ENCODE peak calls at places on chromosomes 6 and 20, in four cellular contexts. U is epithelial cell of esophagus, T is RWPE1, A is nephron progenitor cell. F is an unnamed sample.

GRCh38 chr6:131966443-131966842 is 15.3 kb upstream of the CCN2 start:
- DNase-seq in T (no peak), A (no peak), U (peak; percentile 59), F (peak; percentile 86)

GRCh38 chr20:16368645-16369292 is 204.5 kb downstream of the KIF16B start:
- DNase-seq in U (peak; percentile 5), T (no peak), A (no peak), F (peak; percentile 41)

GRCh38 chr20:26208296-26209091 is 511.8 kb upstream of the ZNF337 start:
- DNase-seq in A (peak; percentile 70), U (peak; percentile 1), T (no peak), F (no peak)

GRCh38 chr6:121449331-121449730 is 13.9 kb downstream of the GJA1 start:
- DNase-seq in U (no peak), A (no peak), T (no peak), F (no peak)

GRCh38 chr20:1381753-1382591 is 10.9 kb downstream of the FKBP1A start:
- DNase-seq in T (no peak), U (no peak), A (no peak), F (no peak)

GRCh38 chr6:12911387-12911960 is 194.9 kb downstream of the PHACTR1 start:
- DNase-seq in U (peak; percentile 42), A (no peak), T (no peak), F (peak; percentile 31)

GRCh38 chr6:84785676-84786075 is 21.3 kb upstream of the TBX18 start:
- DNase-seq in T (no peak), A (no peak), U (no peak), F (peak; percentile 5)

GRCh38 chr6:125421853-125422252 is 120.1 kb upstream of the HDDC2 start:
- DNase-seq in A (peak; percentile 56), U (peak; percentile 46), T (peak; percentile 10), F (peak; percentile 49)

GRCh38 chr20:24778585-24779031 is 170.5 kb upstream of the CST7 start:
- DNase-seq in T (no peak), A (no peak), U (no peak), F (peak; percentile 20)
- TF ChIP-seq CTCF in T (no peak), A (no peak), U (no peak), F (no peak)

GRCh38 chr20:5074050-5074674 is 45.6 kb downstream of the PCNA start:
- DNase-seq in A (no peak), T (no peak), U (no peak), F (no peak)

GRCh38 chr20:5081196-5081595 is 38.6 kb downstream of the PCNA start:
- DNase-seq in T (no peak), U (no peak), A (no peak), F (no peak)

GRCh38 chr20:5080384-5080877 is 39.3 kb downstream of the PCNA start:
- DNase-seq in A (no peak), U (no peak), T (no peak), F (peak; percentile 55)

GRCh38 chr20:5077761-5078387 is 41.9 kb downstream of the PCNA start:
- DNase-seq in A (no peak), U (no peak), T (no peak), F (no peak)

DNA sequence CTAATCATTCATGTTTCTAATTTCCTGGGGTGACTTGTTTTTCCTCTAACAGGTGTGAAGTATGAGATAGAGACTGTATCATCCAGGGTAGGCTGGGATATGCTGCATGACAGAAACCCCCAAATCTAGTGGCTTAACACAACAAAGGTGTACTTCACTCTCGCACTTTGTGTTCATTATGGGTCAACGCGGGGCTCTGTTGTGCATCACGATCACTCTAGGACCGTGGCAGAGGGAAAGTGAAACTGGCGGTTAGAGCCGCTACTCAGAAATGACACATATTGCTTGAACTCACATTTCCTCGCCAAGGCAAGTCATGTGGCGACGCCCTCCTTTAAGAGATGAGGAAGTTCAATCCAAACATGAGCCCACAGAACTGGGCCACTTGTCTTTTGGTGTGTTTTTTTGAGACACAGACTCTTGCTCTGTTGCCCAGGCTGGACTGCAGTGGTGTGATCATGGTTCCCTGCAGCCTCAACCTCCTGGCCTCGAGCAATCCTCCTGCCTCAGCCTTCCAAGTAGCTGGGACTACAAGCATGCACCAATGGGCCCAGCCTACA is 41.3 kb downstream of the PCNA start:
- DNase-seq in A (no peak), U (peak; percentile 62), T (peak; percentile 65), F (no peak)
- TF ChIP-seq CTCF in A (no peak), U (no peak), T (no peak), F (no peak)

GRCh38 chr6:99879431-99879830 is 114.6 kb downstream of the MCHR2 start:
- DNase-seq in U (no peak), A (no peak), T (no peak), F (no peak)
- TF ChIP-seq CTCF in U (no peak), A (no peak), T (no peak), F (no peak)

GRCh38 chr20:5529331-5530142 is 212.8 kb upstream of the PROKR2 start:
- DNase-seq in T (peak; percentile 74), A (peak; percentile 80), U (peak; percentile 82), F (peak; percentile 85)

GRCh38 chr20:5531318-5532081 is 214.7 kb upstream of the PROKR2 start:
- DNase-seq in U (peak; percentile 76), T (no peak), A (no peak), F (peak; percentile 48)

GRCh38 chr20:5524886-5525285 is 208.1 kb upstream of the PROKR2 start:
- DNase-seq in A (no peak), U (no peak), T (no peak), F (peak; percentile 25)

GRCh38 chr20:5526516-5526915 is 209.8 kb upstream of the PROKR2 start:
- DNase-seq in A (no peak), U (peak; percentile 41), T (no peak), F (no peak)

GRCh38 chr20:5528719-5529256 is 212.0 kb upstream of the PROKR2 start:
- DNase-seq in A (peak; percentile 64), U (peak; percentile 92), T (peak; percentile 83), F (peak; percentile 91)
- TF ChIP-seq CTCF in A (peak; percentile 79), U (peak; percentile 94), T (peak; percentile 89), F (peak; percentile 67)

GRCh38 chr6:10381830-10382208 is 33.1 kb downstream of the TFAP2A start:
- DNase-seq in U (no peak), T (no peak), A (no peak), F (no peak)

GRCh38 chr6:10382728-10383127 is 32.1 kb downstream of the TFAP2A start:
- DNase-seq in T (no peak), U (no peak), A (no peak), F (no peak)

GRCh38 chr6:10383312-10384063 is 31.4 kb downstream of the TFAP2A start:
- DNase-seq in U (peak; percentile 41), T (peak; percentile 40), A (peak; percentile 59), F (peak; percentile 38)

GRCh38 chr6:10382322-10382721 is 32.6 kb downstream of the TFAP2A start:
- DNase-seq in A (peak; percentile 31), U (no peak), T (no peak), F (no peak)

DNA sequence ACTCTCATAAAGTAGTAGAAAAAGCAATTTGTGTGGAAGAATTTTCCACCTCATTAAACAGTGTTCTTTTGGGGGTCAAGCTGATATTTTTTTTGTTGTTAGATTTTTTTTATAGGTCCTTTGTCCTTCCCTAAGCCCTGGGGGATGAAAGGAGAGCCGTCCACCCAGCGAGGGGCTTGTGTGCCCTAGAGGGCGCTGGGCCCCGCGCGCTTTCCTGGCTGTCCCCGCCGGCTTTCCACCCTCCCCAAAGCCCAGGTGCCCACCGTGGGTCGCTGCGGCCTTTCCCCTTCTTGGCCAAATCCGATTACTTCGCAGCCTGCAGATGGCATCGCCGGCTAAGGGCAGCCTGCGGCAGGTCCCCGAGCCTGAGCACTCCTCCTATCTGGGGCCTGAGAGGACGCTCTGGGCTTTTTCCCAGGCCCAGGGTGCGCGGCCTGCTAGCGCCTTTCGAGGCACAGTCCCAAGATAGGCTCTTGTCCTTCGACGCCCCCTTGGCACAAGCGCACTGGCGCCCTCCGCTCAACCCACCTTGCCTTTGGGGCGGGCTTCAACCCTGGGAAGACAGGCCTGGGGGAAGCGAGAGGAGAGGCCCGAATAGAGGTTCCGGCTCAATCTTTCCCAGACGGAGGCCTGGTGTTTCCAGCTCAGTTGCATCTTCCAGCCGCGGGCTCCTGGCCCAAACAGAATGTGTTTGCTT is 33.6 kb downstream of the TFAP2A start:
- DNase-seq in U (no peak), A (peak; percentile 43), T (no peak), F (no peak)
- TF ChIP-seq CTCF in U (no peak), A (peak; percentile 12), T (no peak), F (no peak)

DNA sequence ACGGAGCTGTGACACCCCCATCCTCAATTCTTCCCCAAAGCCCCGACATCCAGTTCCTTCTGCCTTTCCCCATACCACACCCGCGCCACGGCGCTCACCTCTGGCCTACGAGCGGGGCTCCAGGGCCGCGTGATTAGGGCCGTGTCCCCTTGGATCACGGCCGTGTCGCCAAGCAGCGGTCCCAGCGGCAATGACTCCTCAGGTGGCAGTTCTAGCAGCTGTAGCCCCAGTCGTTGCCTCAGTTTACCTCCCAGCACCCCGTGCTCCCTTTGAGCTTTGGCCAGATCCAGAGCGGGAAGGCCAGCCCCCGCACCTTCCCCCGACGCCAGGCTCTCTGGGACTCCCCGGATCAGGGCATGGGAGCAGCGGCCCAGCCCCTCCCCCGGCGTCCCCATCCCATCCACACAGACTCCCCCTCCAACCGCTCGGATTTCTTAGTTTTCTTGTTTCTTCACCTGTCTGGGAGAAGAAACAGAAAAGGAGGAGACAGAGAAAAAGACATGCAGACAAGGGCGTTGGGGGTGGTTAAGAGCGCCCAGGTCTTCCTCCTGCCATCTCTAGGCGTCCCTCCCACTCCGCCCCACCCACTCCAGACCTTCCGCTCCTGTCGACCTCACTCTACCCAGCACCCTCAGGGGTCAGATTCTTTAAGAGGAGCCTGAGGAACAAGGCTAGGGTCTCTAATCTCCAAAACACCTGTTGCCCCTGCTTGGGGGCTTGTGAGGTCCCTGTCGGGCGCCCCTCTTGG is at the start of gene DDAH2:
- DNase-seq in T (no peak), U (no peak), A (peak; percentile 18), F (no peak)
- TF ChIP-seq CTCF in T (peak; percentile 84), U (peak; percentile 57), A (no peak), F (peak; percentile 42)

GRCh38 chr6:32853541-32854375 is at the start of the genes PSMB9 and TAP1:
- DNase-seq in U (peak; percentile 94), A (peak; percentile 85), T (peak; percentile 93), F (peak; percentile 94)
- TF ChIP-seq CTCF in U (peak; percentile 55), A (peak; percentile 45), T (peak; percentile 86), F (peak; percentile 51)

F was measured in MCF 10A.